ENCODE peak calls at places on chromosomes 12 and 14, in eight cellular contexts. K is stomach, M is K562, Z is GM12878, R is HepG2, Q is esophagus muscularis mucosa, L is transverse colon, D is ovary. N is an unnamed sample.
A peak's percentile ranks its signal among the peaks of the same experiment; 100 is the strongest.

GRCh38 chr14:23365353-23366162 is 586 bp upstream of the EFS start:
- DNase-seq in L (no peak), K (peak; percentile 45), Q (no peak), R (no peak), Z (no peak), D (peak; percentile 54), M (peak; percentile 12), N (no peak)

GRCh38 chr14:27184371-27184901 is 586.6 kb upstream of the NOVA1 start:
- DNase-seq in D (no peak), Z (no peak), L (no peak), R (no peak), K (no peak), M (no peak), Q (no peak), N (no peak)

GRCh38 chr12:29026419-29026818 is 122.7 kb upstream of the FAR2 start:
- DNase-seq in M (no peak), R (no peak), Q (no peak), D (no peak), K (no peak), L (no peak), Z (no peak), N (no peak)

GRCh38 chr12:52175411-52176350 is 16.1 kb downstream of the KRT80 start:
- DNase-seq in R (peak; percentile 36), D (no peak), K (no peak), Z (no peak), L (no peak), M (no peak), Q (no peak), N (no peak)

GRCh38 chr12:21607701-21608100 is 3.1 kb upstream of the GYS2 start:
- DNase-seq in R (no peak), D (no peak), Q (no peak), M (no peak), L (no peak), K (no peak), Z (no peak), N (no peak)

GRCh38 chr14:40656301-40656700 is 950.4 kb upstream of the LRFN5 start:
- DNase-seq in K (no peak), Z (no peak), R (no peak), L (no peak), Q (no peak), D (no peak), M (no peak), N (no peak)

GRCh38 chr12:29611906-29612305 is 114.4 kb upstream of the OVCH1 start:
- DNase-seq in Q (no peak), Z (no peak), D (no peak), K (no peak), L (no peak), R (no peak), M (no peak), N (no peak)

GRCh38 chr12:15829255-15829654 is 40.1 kb upstream of the EPS8 start:
- DNase-seq in M (no peak), D (no peak), K (no peak), L (no peak), R (no peak), Q (no peak), Z (no peak), N (no peak)

GRCh38 chr12:127280393-127281275 is 986.3 kb upstream of the TMEM132C start:
- DNase-seq in R (peak; percentile 4), Z (no peak), M (peak; percentile 86), L (peak; percentile 70), D (no peak), Q (no peak), K (peak; percentile 72), N (no peak)

GRCh38 chr12:71157601-71158233 is at the start of gene TSPAN8:
- DNase-seq in Q (no peak), Z (no peak), R (peak; percentile 64), K (peak; percentile 66), L (peak; percentile 77), D (no peak), M (no peak), N (no peak)

GRCh38 chr12:11894890-11895289 is 175.8 kb upstream of the BCL2L14 start:
- DNase-seq in L (no peak), M (no peak), K (no peak), D (no peak), Z (peak; percentile 31), R (no peak), Q (no peak), N (no peak)

GRCh38 chr12:47910486-47910885 is 5.7 kb upstream of the VDR start:
- DNase-seq in K (no peak), D (no peak), R (no peak), Q (no peak), M (no peak), Z (no peak), L (no peak), N (peak; percentile 15)

GRCh38 chr12:123099556-123100192 is 51.2 kb downstream of the PITPNM2 start:
- DNase-seq in K (no peak), Q (no peak), L (no peak), M (no peak), D (no peak), R (no peak), Z (no peak), N (no peak)

GRCh38 chr12:123096159-123096558 is 54.7 kb downstream of the PITPNM2 start:
- DNase-seq in Z (no peak), Q (no peak), M (no peak), K (no peak), R (no peak), D (no peak), L (no peak), N (no peak)

GRCh38 chr12:123098780-123099179 is 52.1 kb downstream of the PITPNM2 start:
- DNase-seq in L (no peak), K (no peak), R (no peak), D (no peak), Z (no peak), Q (no peak), M (no peak), N (no peak)

GRCh38 chr12:123095074-123095694 is 55.7 kb downstream of the PITPNM2 start:
- DNase-seq in D (peak; percentile 58), R (no peak), Z (no peak), L (no peak), Q (no peak), M (no peak), K (no peak), N (no peak)

GRCh38 chr12:123097521-123098084 is 53.3 kb downstream of the PITPNM2 start:
- DNase-seq in K (peak; percentile 28), Q (no peak), M (no peak), D (peak; percentile 85), R (no peak), Z (no peak), L (no peak), N (peak; percentile 81)
- H3K4me1 ChIP-seq in K (peaks cover 38% of the 10 kb centered on the region), Q (peaks cover 50% of the 10 kb centered on the region), M (peaks cover 20% of the 10 kb centered on the region), D (peaks cover 49% of the 10 kb centered on the region), R (peaks cover 52% of the 10 kb centered on the region), Z (no peaks in the 10 kb centered on the region), L (peaks cover 9% of the 10 kb centered on the region), N (peaks cover 63% of the 10 kb centered on the region)

DNA sequence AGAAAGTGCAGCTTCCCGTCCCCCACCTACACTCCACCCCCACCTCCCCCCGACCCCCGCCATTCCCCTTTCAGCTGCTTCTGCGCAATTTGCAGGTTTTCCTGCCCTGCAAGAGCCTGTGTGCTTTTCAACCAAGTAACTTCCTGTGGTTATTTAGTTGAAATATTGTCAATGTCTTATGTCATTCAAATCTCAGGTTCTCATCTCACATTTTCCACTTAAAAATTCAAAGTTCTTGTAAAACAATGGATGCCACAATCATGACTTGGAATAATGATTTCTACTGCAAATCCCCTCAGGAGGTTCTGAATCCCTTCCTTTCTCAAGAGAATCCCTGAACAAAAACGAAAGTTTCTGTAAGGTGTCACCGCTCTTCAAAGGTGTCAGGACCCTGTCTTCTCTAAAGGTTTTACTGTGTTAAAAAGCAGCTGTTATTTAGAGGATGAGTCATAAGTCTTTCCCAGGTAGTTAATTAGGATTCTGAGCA is 31.6 kb downstream of the WBP11 start:
- DNase-seq in R (no peak), D (no peak), Q (no peak), K (no peak), M (no peak), Z (peak; percentile 41), L (no peak), N (no peak)
- TF ChIP-seq EP300 in R (no peak), D (no peak), Q (no peak), K (no peak), M (no peak), Z (no peak), L (no peak), N (no peak)

DNA sequence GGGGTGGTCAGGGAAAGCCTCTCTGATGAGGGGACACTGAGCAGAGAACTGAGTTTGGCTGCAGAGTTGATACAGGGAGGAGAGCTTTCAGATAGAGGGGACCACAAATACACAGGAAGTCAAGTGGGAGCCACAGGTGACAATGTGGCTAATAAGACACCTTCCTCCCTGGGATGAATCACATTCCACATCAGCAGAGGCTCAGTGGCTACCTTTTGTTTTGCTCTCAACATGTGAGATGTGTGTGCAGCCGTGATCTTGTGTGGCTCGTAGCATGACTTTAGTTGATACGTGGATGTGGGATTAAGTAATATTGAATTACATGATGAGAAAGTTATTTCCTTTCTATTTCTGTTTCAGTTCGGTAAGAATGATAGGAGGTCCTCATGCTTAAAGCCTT is 7.5 kb downstream of the CRADD start:
- DNase-seq in R (no peak), Q (peak; percentile 57), Z (no peak), M (no peak), D (no peak), K (no peak), L (no peak), N (no peak)
- H3K4me1 ChIP-seq in R (peaks cover under 1% of the 10 kb centered on the region), Q (peaks cover 20% of the 10 kb centered on the region), Z (peaks cover 2% of the 10 kb centered on the region), M (peaks cover 40% of the 10 kb centered on the region), D (peaks cover 9% of the 10 kb centered on the region), K (peaks cover 8% of the 10 kb centered on the region), L (peaks cover 9% of the 10 kb centered on the region), N (peaks cover 46% of the 10 kb centered on the region)

DNA sequence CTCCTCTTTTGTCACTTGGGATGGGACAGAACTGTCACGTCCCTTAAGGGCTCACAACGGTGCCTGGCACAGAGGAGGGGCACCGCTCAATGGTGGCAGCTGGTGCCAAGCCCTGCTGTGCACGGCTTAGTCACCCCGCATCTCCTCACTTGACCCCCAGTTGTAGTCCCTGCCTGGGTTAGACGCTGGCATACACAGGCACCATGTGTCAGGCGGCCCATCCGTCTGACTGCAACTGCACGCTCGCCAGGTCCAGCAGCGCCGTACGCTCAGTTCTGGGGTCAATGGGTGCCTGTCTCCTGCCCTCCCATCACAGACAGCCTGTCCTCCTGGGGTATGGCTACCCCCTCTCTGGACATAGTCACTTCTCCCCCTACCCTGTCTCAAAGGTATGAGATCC is 1.6 kb upstream of the PACS2 start:
- DNase-seq in R (no peak), L (no peak), Q (no peak), D (no peak), K (no peak), M (no peak), Z (no peak), N (no peak)
- TF ChIP-seq EP300 in R (no peak), L (no peak), Q (no peak), D (no peak), K (no peak), M (no peak), Z (no peak), N (no peak)